ENCODE peak calls at places on chromosomes 11 and 22, in five cellular contexts. K is AG09309, N is fibroblast of mammary gland, P is right lobe of liver, X is body of pancreas. C is an unnamed sample.

GRCh38 chr11:44709281-44709562 is 17.5 kb upstream of the TSPAN18 start:
- DNase-seq in X (no peak), N (peak; percentile 31), K (no peak), P (peak; percentile 84), C (no peak)

GRCh38 chr11:14617241-14618027 is 26.2 kb upstream of the PDE3B start:
- DNase-seq in K (no peak), X (no peak), N (no peak), P (no peak), C (no peak)

GRCh38 chr11:77267910-77268309 is 33.6 kb downstream of the GDPD4 start:
- DNase-seq in K (no peak), N (peak; percentile 92), X (no peak), P (no peak), C (peak; percentile 61)

GRCh38 chr11:59753650-59754493 is 1.3 kb upstream of the STX3 start:
- DNase-seq in P (peak; percentile 89), K (peak; percentile 17), X (peak; percentile 92), N (peak; percentile 73), C (no peak)

GRCh38 chr22:28279888-28280287 is 360.8 kb upstream of the PITPNB start:
- DNase-seq in K (peak; percentile 46), N (peak; percentile 37), X (no peak), P (no peak), C (peak; percentile 38)

GRCh38 chr11:133197425-133197824 is 334.9 kb downstream of the OPCML start:
- DNase-seq in P (no peak), X (no peak), K (no peak), N (no peak), C (no peak)

GRCh38 chr11:96063053-96063452 is 139.1 kb upstream of the MTMR2 start:
- DNase-seq in N (no peak), K (no peak), P (no peak), X (no peak), C (no peak)

GRCh38 chr11:130211144-130211543 is 51.6 kb downstream of the ST14 start:
- DNase-seq in N (no peak), P (peak; percentile 27), K (no peak), X (peak; percentile 1), C (no peak)

GRCh38 chr11:134736251-134737072 is 324.4 kb upstream of the B3GAT1 start:
- DNase-seq in N (no peak), P (no peak), K (no peak), X (no peak), C (no peak)

GRCh38 chr11:132718711-132719641 is 813.3 kb downstream of the OPCML start:
- DNase-seq in P (no peak), X (no peak), K (no peak), N (no peak), C (peak; percentile 29)

GRCh38 chr11:13135385-13136271 is 126.5 kb downstream of the RASSF10 start:
- DNase-seq in X (no peak), P (no peak), K (no peak), N (peak; percentile 37), C (peak; percentile 49)

GRCh38 chr11:117934526-117935307 is 5.5 kb upstream of the TMPRSS13 start:
- DNase-seq in P (peak; percentile 34), N (no peak), K (no peak), X (no peak), C (no peak)

GRCh38 chr11:43687120-43687791 is 6.7 kb downstream of the HSD17B12 start:
- DNase-seq in N (peak; percentile 63), K (no peak), X (no peak), P (peak; percentile 64), C (no peak)

GRCh38 chr11:122737951-122738693 is 82.6 kb downstream of the UBASH3B start:
- DNase-seq in K (no peak), N (peak; percentile 45), X (no peak), P (no peak), C (no peak)

GRCh38 chr11:11155962-11156815 is 196.9 kb downstream of the CSNK2A3 start:
- DNase-seq in N (no peak), K (no peak), X (no peak), P (no peak), C (no peak)

GRCh38 chr11:93063101-93063500 is 93.7 kb downstream of the MTNR1B start:
- DNase-seq in N (peak; percentile 16), P (no peak), K (no peak), X (no peak), C (no peak)

GRCh38 chr11:130652671-130653335 is 204.4 kb downstream of the ADAMTS15 start:
- DNase-seq in N (peak; percentile 96), P (peak; percentile 82), K (peak; percentile 84), X (peak; percentile 52), C (peak; percentile 67)

GRCh38 chr22:44870021-44870420 is 117.6 kb downstream of the ARHGAP8 start:
- DNase-seq in X (no peak), N (peak; percentile 27), P (no peak), K (no peak), C (no peak)

GRCh38 chr11:5046226-5046625 is at the start of gene OR52J3:
- DNase-seq in X (no peak), P (no peak), N (no peak), K (no peak), C (no peak)

GRCh38 chr22:34639911-34640310 is 426.0 kb upstream of the ISX start:
- DNase-seq in K (no peak), X (no peak), N (no peak), P (no peak), C (no peak)

GRCh38 chr22:17831527-17832251 is 57.4 kb upstream of the BID start:
- DNase-seq in K (no peak), N (peak; percentile 77), X (peak; percentile 33), P (no peak), C (no peak)

GRCh38 chr11:95299078-95299611 is 68.1 kb upstream of the SESN3 start:
- DNase-seq in X (no peak), N (peak; percentile 56), P (no peak), K (no peak), C (no peak)

GRCh38 chr11:78851883-78852586 is 277.4 kb upstream of the NARS2 start:
- DNase-seq in N (no peak), K (no peak), X (no peak), P (no peak), C (no peak)

GRCh38 chr11:64419257-64419790 is 60.4 kb downstream of the RPS6KA4 start:
- DNase-seq in N (no peak), K (no peak), P (no peak), X (no peak), C (no peak)

GRCh38 chr11:14119357-14119756 is 156.8 kb downstream of the SPON1 start:
- DNase-seq in K (no peak), N (no peak), P (no peak), X (no peak), C (no peak)

DNA sequence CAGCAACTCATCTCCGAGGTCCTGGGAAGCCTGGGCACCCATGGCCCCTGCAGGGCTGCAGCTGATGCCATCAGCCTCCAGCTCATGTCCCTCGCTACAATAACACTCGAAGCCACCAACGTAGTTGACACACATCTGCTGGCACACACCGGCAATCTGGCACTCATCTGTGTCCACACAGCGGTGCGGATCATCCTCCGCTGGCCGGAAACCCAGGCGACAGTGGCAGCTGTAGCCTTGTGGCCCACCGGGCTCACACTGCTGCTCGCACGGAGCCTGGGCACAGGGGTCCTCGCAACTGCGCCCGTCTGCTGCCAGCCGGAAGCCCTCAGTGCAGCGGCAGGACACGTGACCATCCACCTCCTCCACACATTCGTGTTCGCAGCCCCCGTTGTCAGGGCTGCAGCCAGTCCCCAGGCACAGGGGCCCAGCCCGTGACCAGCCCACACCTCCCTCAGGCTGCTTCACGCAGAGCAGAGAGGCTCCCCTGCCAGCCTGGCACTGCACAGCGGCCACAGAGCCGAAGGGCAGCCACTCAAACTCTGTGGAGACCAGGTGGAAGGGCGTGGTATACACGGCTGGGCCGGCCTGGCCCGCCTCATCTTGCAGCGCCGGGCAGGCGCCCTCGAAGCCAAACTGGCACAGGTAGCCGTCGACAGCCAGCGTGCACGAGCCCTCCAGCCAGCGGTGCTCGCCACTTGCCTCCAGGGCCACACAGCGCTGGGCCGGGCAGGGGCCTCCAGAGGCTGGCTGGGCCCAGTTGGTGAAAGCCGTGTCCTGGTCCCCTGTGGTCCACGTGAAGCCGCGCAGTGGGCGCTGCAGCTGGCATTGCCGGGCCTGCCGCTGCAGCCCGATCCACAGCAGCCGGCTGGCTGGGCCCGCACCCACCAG is 678 bp downstream of the CD248 start:
- DNase-seq in K (no peak), P (no peak), N (no peak), X (no peak), C (no peak)
- H3K4me3 ChIP-seq in K (peak overlapping the region; percentile 74), P (peak overlapping the region; percentile 14), N (peak overlapping the region; percentile 63), X (no peak overlapping the region), C (peak overlapping the region; percentile 91)

GRCh38 chr11:111936045-111936400 is 1.1 kb upstream of the DIXDC1 start:
- DNase-seq in K (no peak), N (no peak), X (no peak), P (no peak), C (no peak)
- H3K4me3 ChIP-seq in K (no peak overlapping the region), N (peak overlapping the region; percentile 56), X (no peak overlapping the region), P (no peak overlapping the region), C (no peak overlapping the region)

GRCh38 chr11:107915229-107915628 is 13.0 kb upstream of the RAB39A start:
- DNase-seq in X (no peak), K (no peak), P (no peak), N (no peak), C (no peak)

GRCh38 chr11:107921997-107922396 is 6.3 kb upstream of the RAB39A start:
- DNase-seq in K (no peak), X (no peak), N (no peak), P (no peak), C (no peak)

GRCh38 chr11:107916671-107917241 is 11.5 kb upstream of the RAB39A start:
- DNase-seq in N (peak; percentile 33), P (peak; percentile 50), K (no peak), X (no peak), C (no peak)
- H3K4me3 ChIP-seq in N (no peak overlapping the region), P (no peak overlapping the region), K (no peak overlapping the region), X (no peak overlapping the region), C (no peak overlapping the region)

GRCh38 chr11:46038529-46038928 is 82.7 kb downstream of the PHF21A start:
- DNase-seq in N (no peak), X (no peak), K (no peak), P (no peak), C (no peak)
- H3K4me3 ChIP-seq in N (no peak overlapping the region), X (no peak overlapping the region), K (no peak overlapping the region), P (no peak overlapping the region), C (no peak overlapping the region)

GRCh38 chr11:1163911-1164735 is 6.4 kb downstream of the MUC5AC start:
- DNase-seq in X (peak; percentile 4), N (no peak), P (peak; percentile 41), K (no peak), C (no peak)

GRCh38 chr11:1163321-1163910 is 5.7 kb downstream of the MUC5AC start:
- DNase-seq in K (no peak), X (no peak), P (no peak), N (no peak), C (no peak)

GRCh38 chr11:1162153-1162497 is 4.4 kb downstream of the MUC5AC start:
- DNase-seq in X (no peak), P (no peak), N (no peak), K (no peak), C (no peak)

GRCh38 chr11:1161410-1162152 is 3.8 kb downstream of the MUC5AC start:
- DNase-seq in P (peak; percentile 40), X (no peak), N (no peak), K (no peak), C (no peak)

GRCh38 chr11:1162498-1163311 is 5.0 kb downstream of the MUC5AC start:
- DNase-seq in N (no peak), K (no peak), P (no peak), X (peak; percentile 2), C (no peak)
- H3K4me3 ChIP-seq in N (no peak overlapping the region), K (no peak overlapping the region), P (no peak overlapping the region), X (no peak overlapping the region), C (no peak overlapping the region)